ENCODE peak calls at places on chromosomes 7 and 10, in eight cellular contexts. N is fibroblast of mammary gland; T is sigmoid colon; C is CD8-positive, alpha-beta memory T cell; B is endodermal cell; Z is brain microvascular endothelial cell; H is tibial artery; F is neural progenitor cell. L is an unnamed sample.

GRCh38 chr7:45136106-45137060 is 21.2 kb upstream of the RAMP3 start:
- DNase-seq in N (peak), T (no peak), C (peak), B (peak), Z (peak), H (peak), F (peak), L (peak)

GRCh38 chr7:44382459-44383300 is 57.3 kb upstream of the CAMK2B start:
- DNase-seq in N (peak), T (no peak), C (no peak), B (peak), Z (no peak), H (peak), F (no peak), L (peak)

GRCh38 chr7:124263232-124263827 is 230.5 kb upstream of the TMEM229A start:
- DNase-seq in N (no peak), T (no peak), C (no peak), B (peak), Z (no peak), H (no peak), F (peak), L (no peak)

GRCh38 chr10:3666525-3667302 is 118.3 kb downstream of the KLF6 start:
- DNase-seq in N (no peak), T (no peak), C (no peak), B (no peak), Z (no peak), H (no peak), F (no peak), L (peak)

GRCh38 chr10:71424496-71425194 is 27.9 kb downstream of the CDH23 start:
- DNase-seq in N (no peak), T (no peak), C (no peak), B (peak), Z (no peak), H (no peak), F (no peak), L (no peak)

GRCh38 chr7:113085781-113086390 is 741 bp downstream of the GPR85 start:
- DNase-seq in N (peak), T (no peak), C (no peak), B (no peak), Z (no peak), H (no peak), F (peak), L (no peak)

GRCh38 chr10:100826983-100827818 is 81.8 kb downstream of the PAX2 start:
- DNase-seq in N (no peak), T (peak), C (no peak), B (peak), Z (no peak), H (no peak), F (peak), L (peak)

GRCh38 chr7:30252885-30253795 is 31.3 kb upstream of the ZNRF2 start:
- DNase-seq in N (no peak), T (peak), C (no peak), B (no peak), Z (peak), H (peak), F (no peak), L (no peak)

GRCh38 chr10:119197921-119198320 is 9.4 kb upstream of the GRK5 start:
- DNase-seq in N (peak), T (no peak), C (no peak), B (no peak), Z (no peak), H (no peak), F (no peak), L (no peak)

GRCh38 chr7:143384741-143385631 is 3.8 kb downstream of the ZYX start:
- DNase-seq in N (peak), T (peak), C (no peak), B (peak), Z (no peak), H (peak), F (no peak), L (no peak)

GRCh38 chr7:41711283-41712064 is 8.6 kb upstream of the INHBA start:
- DNase-seq in N (peak), T (no peak), C (no peak), B (peak), Z (no peak), H (no peak), F (peak), L (no peak)

GRCh38 chr10:71397340-71398212 is 856 bp downstream of the CDH23 start:
- DNase-seq in N (no peak), T (no peak), C (no peak), B (peak), Z (no peak), H (no peak), F (peak), L (peak)

GRCh38 chr7:87507446-87507845 is 32.0 kb upstream of the ABCB4 start:
- DNase-seq in N (no peak), T (no peak), C (no peak), B (peak), Z (no peak), H (no peak), F (peak), L (no peak)

GRCh38 chr7:38179719-38180333 is 1.8 kb downstream of the STARD3NL start:
- DNase-seq in N (peak), T (no peak), C (no peak), B (no peak), Z (no peak), H (no peak), F (no peak), L (no peak)

GRCh38 chr10:32166365-32166764 is 110.1 kb upstream of the KIF5B start:
- DNase-seq in N (no peak), T (no peak), C (no peak), B (no peak), Z (no peak), H (no peak), F (no peak), L (no peak)

GRCh38 chr7:129675521-129675920 is 64.0 kb downstream of the NRF1 start:
- DNase-seq in N (no peak), T (no peak), C (no peak), B (no peak), Z (no peak), H (no peak), F (no peak), L (no peak)

GRCh38 chr7:43674559-43675436 is 54.5 kb downstream of the COA1 start:
- DNase-seq in N (peak), T (no peak), C (no peak), B (no peak), Z (peak), H (no peak), F (no peak), L (no peak)

GRCh38 chr7:94632338-94633024 is 23.5 kb downstream of the SGCE start:
- DNase-seq in N (peak), T (no peak), C (no peak), B (no peak), Z (peak), H (no peak), F (no peak), L (no peak)

GRCh38 chr10:14403846-14404623 is 73.3 kb upstream of the FRMD4A start:
- DNase-seq in N (no peak), T (no peak), C (no peak), B (no peak), Z (peak), H (no peak), F (no peak), L (no peak)

GRCh38 chr7:144391823-144392255 is 11.7 kb downstream of the NOBOX start:
- DNase-seq in N (peak), T (peak), C (no peak), B (peak), Z (peak), H (no peak), F (peak), L (no peak)

GRCh38 chr7:151088856-151089699 is 2.8 kb downstream of the AGAP3 start:
- DNase-seq in N (peak), T (peak), C (no peak), B (no peak), Z (peak), H (peak), F (peak), L (peak)

GRCh38 chr10:78769526-78769925 is 299.2 kb upstream of the ZMIZ1 start:
- DNase-seq in N (no peak), T (no peak), C (no peak), B (peak), Z (no peak), H (peak), F (no peak), L (peak)

GRCh38 chr7:149669121-149669818 is 104.1 kb downstream of the ZNF467 start:
- DNase-seq in N (peak), T (no peak), C (no peak), B (no peak), Z (no peak), H (no peak), F (no peak), L (no peak)

GRCh38 chr10:75272896-75273295 is 37.1 kb upstream of the COMTD1 start:
- DNase-seq in N (no peak), T (no peak), C (no peak), B (no peak), Z (no peak), H (no peak), F (no peak), L (no peak)

GRCh38 chr10:75281980-75282379 is 46.2 kb upstream of the COMTD1 start:
- DNase-seq in N (no peak), T (peak), C (no peak), B (no peak), Z (no peak), H (no peak), F (no peak), L (no peak)

GRCh38 chr10:75276029-75276872 is 40.5 kb upstream of the COMTD1 start:
- DNase-seq in N (no peak), T (peak), C (no peak), B (peak), Z (no peak), H (no peak), F (no peak), L (no peak)
- H3K4me3 ChIP-seq in N (no peak), T (no peak), C (no peak), B (no peak), Z (no peak), H (no peak), F (no peak), L (peak)

GRCh38 chr7:108290344-108291134 is 160.4 kb upstream of the LAMB4 start:
- DNase-seq in N (no peak), T (no peak), C (no peak), B (no peak), Z (no peak), H (no peak), F (peak), L (no peak)
- H3K4me3 ChIP-seq in N (no peak), T (no peak), C (no peak), B (no peak), Z (no peak), H (no peak), F (peak), L (no peak)

DNA sequence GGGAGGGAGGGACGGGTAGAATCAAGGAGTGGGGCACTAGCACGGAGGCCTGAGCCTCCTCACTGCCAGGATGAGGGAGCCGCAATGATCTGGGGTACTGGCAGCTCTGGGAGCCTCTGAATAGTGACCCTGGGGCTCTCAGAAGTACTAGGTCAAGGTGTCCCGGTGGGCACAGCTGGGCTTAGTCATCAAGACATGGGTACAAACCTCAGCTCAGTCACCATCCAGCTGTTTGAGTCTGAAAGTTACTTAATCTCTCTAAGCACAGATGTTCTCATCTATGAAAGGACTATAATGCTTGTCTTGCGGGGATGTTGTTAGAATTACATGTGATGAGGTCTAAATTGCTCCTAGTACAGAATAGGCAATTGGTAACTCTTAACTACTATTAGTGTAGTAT is 276.8 kb downstream of the KCNMA1 start:
- DNase-seq in N (peak), T (no peak), C (no peak), B (no peak), Z (no peak), H (no peak), F (no peak), L (no peak)
- H3K4me3 ChIP-seq in N (no peak), T (no peak), C (no peak), B (no peak), Z (no peak), H (no peak), F (no peak), L (no peak)

GRCh38 chr10:117168135-117168674 is 29.1 kb upstream of the KCNK18 start:
- DNase-seq in N (peak), T (peak), C (peak), B (peak), Z (no peak), H (peak), F (peak), L (peak)
- H3K4me3 ChIP-seq in N (no peak), T (peak), C (peak), B (peak), Z (no peak), H (no peak), F (peak), L (peak)

GRCh38 chr7:73833251-73833919 is 2.6 kb downstream of the CLDN4 start:
- DNase-seq in N (no peak), T (no peak), C (no peak), B (peak), Z (no peak), H (no peak), F (no peak), L (no peak)
- H3K4me3 ChIP-seq in N (no peak), T (no peak), C (no peak), B (no peak), Z (no peak), H (no peak), F (no peak), L (no peak)

GRCh38 chr7:55120501-55121198 is 101.8 kb downstream of the EGFR start:
- DNase-seq in N (peak), T (no peak), C (no peak), B (no peak), Z (no peak), H (no peak), F (no peak), L (no peak)
- H3K4me3 ChIP-seq in N (no peak), T (no peak), C (no peak), B (no peak), Z (no peak), H (no peak), F (no peak), L (no peak)

DNA sequence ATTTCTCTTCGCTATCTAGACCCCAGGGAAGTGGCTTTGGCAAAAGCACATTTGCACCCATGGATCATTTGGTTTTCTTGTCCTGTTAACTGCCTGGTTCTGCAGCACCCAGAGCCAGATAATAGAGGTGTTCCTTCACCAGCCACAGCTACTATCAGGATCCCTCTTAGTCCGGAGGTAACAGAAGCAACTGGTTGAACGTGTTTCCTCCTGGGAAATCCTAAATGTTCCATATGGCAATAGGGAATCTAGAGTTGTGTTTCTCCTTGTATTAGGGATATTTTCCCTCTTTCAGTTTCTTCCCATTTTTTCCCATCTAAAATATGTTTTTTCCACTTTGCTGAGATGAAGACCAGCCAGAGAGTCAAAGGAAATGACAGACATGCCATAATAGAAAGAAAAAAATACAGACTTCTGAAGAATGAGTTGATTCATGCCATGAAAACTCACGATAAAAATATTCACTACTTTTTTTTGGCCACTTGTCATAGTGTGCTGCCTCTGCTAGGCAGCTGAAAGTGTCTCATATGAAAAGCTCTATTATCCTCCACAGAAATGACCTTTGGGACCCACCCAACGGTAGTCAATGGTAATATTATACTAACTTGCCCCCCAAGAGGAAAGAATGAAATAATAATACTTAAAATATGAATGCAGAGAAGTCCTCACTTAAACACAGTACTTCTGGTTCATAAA is 472.8 kb downstream of the KCNMA1 start:
- DNase-seq in N (peak), T (no peak), C (no peak), B (no peak), Z (peak), H (no peak), F (no peak), L (no peak)
- H3K4me3 ChIP-seq in N (no peak), T (no peak), C (no peak), B (no peak), Z (no peak), H (no peak), F (no peak), L (no peak)

GRCh38 chr7:116864084-116864483 is 1.7 kb downstream of the CAPZA2 start:
- DNase-seq in N (no peak), T (no peak), C (no peak), B (no peak), Z (no peak), H (no peak), F (no peak), L (no peak)
- H3K4me3 ChIP-seq in N (peak), T (peak), C (peak), B (peak), Z (peak), H (peak), F (peak), L (peak)

GRCh38 chr10:69974551-69975155 is 78.0 kb upstream of the MACROH2A2 start:
- DNase-seq in N (peak), T (no peak), C (no peak), B (no peak), Z (peak), H (no peak), F (no peak), L (no peak)
- H3K4me3 ChIP-seq in N (no peak), T (no peak), C (no peak), B (no peak), Z (no peak), H (no peak), F (no peak), L (no peak)